ENCODE peak calls at places on chromosomes 12 and 14, in four cellular contexts. D, S, N and R are unnamed samples.

GRCh38 chr12:27272375-27273028 is 28.4 kb downstream of the STK38L start:
- DNase-seq in D (no peak), S (peak), N (no peak), R (no peak)

GRCh38 chr12:15212877-15213276 is 8.3 kb downstream of the RERG start:
- DNase-seq in S (no peak), D (no peak), N (no peak), R (no peak)

GRCh38 chr12:115451785-115452736 is 768.1 kb upstream of the TBX3 start:
- DNase-seq in N (peak), D (peak), S (no peak), R (no peak)

GRCh38 chr14:25389948-25390347 is 340.0 kb upstream of the STXBP6 start:
- DNase-seq in D (no peak), N (no peak), S (no peak), R (no peak)

GRCh38 chr12:114306646-114307045 is 99.3 kb downstream of the TBX5 start:
- DNase-seq in N (no peak), S (peak), D (no peak), R (no peak)

GRCh38 chr12:2353691-2354090 is 300.9 kb downstream of the CACNA1C start:
- DNase-seq in S (no peak), D (no peak), N (no peak), R (no peak)

GRCh38 chr14:30888480-30889243 is 14.3 kb downstream of the COCH start:
- DNase-seq in S (no peak), D (no peak), N (no peak), R (no peak)

GRCh38 chr14:101537286-101537685 is 24.0 kb upstream of the DIO3 start:
- DNase-seq in D (no peak), S (no peak), N (no peak), R (no peak)

GRCh38 chr12:51922762-51923505 is 15.6 kb downstream of the ACVRL1 start:
- DNase-seq in D (no peak), S (peak), N (peak), R (no peak)

GRCh38 chr12:21413369-21414277 is 23.8 kb upstream of the PYROXD1 start:
- DNase-seq in S (peak), N (no peak), D (no peak), R (no peak)

GRCh38 chr12:3168775-3169221 is 91.6 kb downstream of the TSPAN9 start:
- DNase-seq in S (peak), N (no peak), D (peak), R (no peak)

GRCh38 chr12:22481557-22482104 is 62.7 kb downstream of the C2CD5 start:
- DNase-seq in D (no peak), N (no peak), S (no peak), R (no peak)

GRCh38 chr14:94050231-94050880 is 24.2 kb downstream of the OTUB2 start:
- DNase-seq in S (no peak), N (no peak), D (no peak), R (no peak)

GRCh38 chr12:74602881-74603523 is 65.4 kb downstream of the ATXN7L3B start:
- DNase-seq in S (no peak), D (no peak), N (no peak), R (no peak)

GRCh38 chr14:66459603-66460002 is 26.6 kb upstream of the CCDC196 start:
- DNase-seq in S (no peak), N (no peak), D (no peak), R (no peak)

GRCh38 chr14:99035712-99036593 is 236.0 kb downstream of the BCL11B start:
- DNase-seq in N (no peak), D (no peak), S (peak), R (no peak)

GRCh38 chr14:41549282-41549681 is 57.4 kb upstream of the LRFN5 start:
- DNase-seq in N (no peak), D (no peak), S (no peak), R (no peak)

GRCh38 chr14:50001146-50001998 is 108.5 kb downstream of the ARF6 start:
- DNase-seq in N (peak), S (peak), D (peak), R (peak)

GRCh38 chr12:46477541-46477940 is 105.0 kb upstream of the SLC38A2 start:
- DNase-seq in D (no peak), N (no peak), S (no peak), R (no peak)

GRCh38 chr14:71179046-71179445 is 271.8 kb downstream of the PCNX1 start:
- DNase-seq in S (no peak), N (no peak), D (no peak), R (no peak)

GRCh38 chr12:45458238-45458637 is 242.3 kb downstream of the ANO6 start:
- DNase-seq in D (no peak), N (no peak), S (no peak), R (no peak)

GRCh38 chr14:55245657-55246268 is 25.5 kb upstream of the FBXO34 start:
- DNase-seq in S (no peak), N (peak), D (no peak), R (no peak)

GRCh38 chr12:119129827-119130434 is 48.8 kb upstream of the HSPB8 start:
- DNase-seq in D (no peak), N (no peak), S (no peak), R (no peak)

GRCh38 chr14:55019968-55020554 is 6.8 kb downstream of the WDHD1 start:
- DNase-seq in D (no peak), N (no peak), S (peak), R (no peak)

GRCh38 chr14:58731465-58732330 is 93.9 kb downstream of the DACT1 start:
- DNase-seq in N (no peak), D (no peak), S (peak), R (no peak)

GRCh38 chr12:62250671-62251608 is 9.3 kb upstream of the USP15 start:
- DNase-seq in D (peak), S (peak), N (peak), R (no peak)

GRCh38 chr12:3568695-3569094 is 77.7 kb downstream of the PRMT8 start:
- DNase-seq in S (no peak), N (no peak), D (no peak), R (no peak)

GRCh38 chr12:42484996-42485395 is 104.5 kb downstream of the PRICKLE1 start:
- DNase-seq in S (no peak), N (no peak), D (no peak), R (no peak)

GRCh38 chr12:125061229-125061628 is 4.0 kb upstream of the AACS start:
- DNase-seq in S (no peak), D (no peak), N (no peak), R (no peak)

GRCh38 chr12:94534761-94535613 is 75.3 kb upstream of the CEP83 start:
- DNase-seq in D (no peak), S (no peak), N (no peak), R (no peak)

GRCh38 chr14:22428681-22429315 is 160.2 kb downstream of the DAD1 start:
- DNase-seq in N (no peak), D (no peak), S (peak), R (no peak)

GRCh38 chr14:27929823-27930347 is 836.7 kb upstream of the FOXG1 start:
- DNase-seq in D (no peak), N (no peak), S (no peak), R (no peak)

DNA sequence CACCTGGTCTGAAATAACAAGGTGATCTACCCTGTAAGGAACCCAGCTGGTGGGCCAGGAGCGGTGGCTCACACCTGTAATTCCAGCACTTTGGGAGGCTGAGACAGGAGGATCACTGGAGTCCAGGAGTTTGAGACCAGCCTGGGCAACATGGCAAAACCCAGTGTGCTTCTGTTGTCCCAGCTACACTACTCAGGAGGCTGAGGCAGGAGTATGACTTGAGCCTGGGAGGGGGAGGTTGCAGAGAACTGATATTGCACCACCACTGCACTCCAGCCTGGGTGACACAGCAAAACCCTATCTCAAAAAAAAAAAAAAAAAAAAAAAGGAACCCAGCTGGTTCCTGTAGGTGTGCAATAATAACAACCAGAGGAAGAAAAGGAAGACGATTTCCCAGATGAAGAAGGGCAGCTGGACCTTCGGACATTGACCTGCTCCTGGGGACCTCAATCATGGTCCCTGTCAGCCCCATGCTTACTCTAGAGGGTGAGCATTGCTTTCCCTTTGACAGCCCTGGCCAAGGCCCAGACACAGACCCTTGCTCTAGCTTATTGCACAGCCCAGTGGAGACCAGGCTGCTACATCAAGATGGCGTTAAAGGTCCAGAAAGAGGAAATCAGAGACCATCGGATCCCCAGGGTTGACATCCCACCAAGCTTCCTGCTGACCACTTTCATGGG is 5.4 kb downstream of the FOS start:
- DNase-seq in D (no peak), S (peak), N (no peak), R (no peak)
- TF ChIP-seq CTCF in D (no peak), S (no peak), N (peak), R (no peak)

GRCh38 chr14:36656769-36657408 is 4.8 kb upstream of the PAX9 start:
- DNase-seq in D (no peak), N (no peak), S (no peak), R (no peak)

GRCh38 chr14:36655571-36655962 is 6.1 kb upstream of the PAX9 start:
- DNase-seq in D (no peak), S (no peak), N (no peak), R (no peak)

GRCh38 chr14:36657409-36658090 is 4.1 kb upstream of the PAX9 start:
- DNase-seq in N (no peak), S (no peak), D (no peak), R (no peak)

GRCh38 chr14:36655054-36655381 is 6.6 kb upstream of the PAX9 start:
- DNase-seq in S (no peak), N (no peak), D (no peak), R (no peak)

GRCh38 chr14:36655963-36656768 is 5.5 kb upstream of the PAX9 start:
- DNase-seq in S (no peak), N (no peak), D (no peak), R (no peak)
- H3K4me3 ChIP-seq in S (no peak), N (no peak), D (peak), R (no peak)

GRCh38 chr14:80979951-80980350 is 24.5 kb downstream of the TSHR start:
- DNase-seq in D (no peak), N (no peak), S (no peak), R (no peak)

GRCh38 chr14:80974338-80975078 is 19.1 kb downstream of the TSHR start:
- DNase-seq in N (no peak), S (peak), D (no peak), R (no peak)

GRCh38 chr14:80978403-80978802 is 23.0 kb downstream of the TSHR start:
- DNase-seq in N (no peak), S (no peak), D (no peak), R (no peak)

GRCh38 chr14:80973918-80974317 is 18.5 kb downstream of the TSHR start:
- DNase-seq in N (no peak), S (peak), D (no peak), R (no peak)

DNA sequence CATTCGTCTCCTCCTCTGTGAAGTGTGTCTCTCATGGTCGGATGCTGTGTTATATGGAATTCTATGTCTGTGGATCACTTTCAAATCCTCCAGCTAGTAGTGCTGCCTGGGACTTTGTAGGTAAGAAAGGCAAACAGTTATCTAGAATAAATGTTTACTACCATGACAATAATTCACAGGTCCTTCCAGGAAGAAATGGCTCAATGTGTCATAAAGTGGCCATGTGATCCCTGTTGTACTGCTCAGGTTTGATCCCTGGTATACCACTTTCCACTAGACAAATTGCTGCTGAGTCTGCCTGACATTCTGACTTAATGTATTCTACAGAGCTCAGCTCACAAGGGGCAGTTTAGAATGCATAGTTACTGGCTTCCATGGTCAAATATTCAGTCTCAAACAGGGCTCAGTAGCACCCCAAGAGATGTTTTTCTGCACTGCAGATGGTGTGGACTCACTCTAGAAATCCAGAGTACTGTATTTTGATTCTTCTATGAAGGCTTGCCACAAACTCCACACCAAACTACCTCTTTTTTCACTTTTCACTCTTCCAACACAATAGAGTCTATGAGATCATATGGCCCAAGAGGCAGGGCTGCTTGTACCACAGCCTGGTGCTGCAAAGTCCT is 21.8 kb downstream of the TSHR start:
- DNase-seq in N (no peak), S (no peak), D (no peak), R (no peak)
- TF ChIP-seq CTCF in N (no peak), S (no peak), D (peak), R (peak)

DNA sequence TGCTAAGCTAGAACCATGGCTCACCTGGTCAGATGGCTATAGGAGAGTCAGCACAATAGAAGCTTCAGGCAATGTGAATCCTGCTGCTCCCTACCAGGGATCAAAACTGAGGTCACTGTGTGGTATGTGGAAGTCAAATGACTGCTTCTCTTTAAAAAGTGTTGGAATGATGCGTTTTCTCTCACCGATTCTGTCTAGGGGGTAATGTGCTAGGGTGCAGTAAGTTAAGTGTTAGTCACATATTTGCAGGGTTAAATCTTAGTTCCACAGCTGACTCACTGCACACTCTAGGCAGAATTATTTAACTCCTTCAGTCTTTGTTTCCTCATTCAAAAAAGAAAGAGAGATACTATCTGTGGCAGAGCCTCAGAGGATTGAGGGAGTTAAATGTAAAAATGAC is 696.6 kb downstream of the DIO2 start:
- DNase-seq in N (no peak), S (peak), D (no peak), R (no peak)
- H3K4me3 ChIP-seq in N (no peak), S (no peak), D (no peak), R (no peak)

DNA sequence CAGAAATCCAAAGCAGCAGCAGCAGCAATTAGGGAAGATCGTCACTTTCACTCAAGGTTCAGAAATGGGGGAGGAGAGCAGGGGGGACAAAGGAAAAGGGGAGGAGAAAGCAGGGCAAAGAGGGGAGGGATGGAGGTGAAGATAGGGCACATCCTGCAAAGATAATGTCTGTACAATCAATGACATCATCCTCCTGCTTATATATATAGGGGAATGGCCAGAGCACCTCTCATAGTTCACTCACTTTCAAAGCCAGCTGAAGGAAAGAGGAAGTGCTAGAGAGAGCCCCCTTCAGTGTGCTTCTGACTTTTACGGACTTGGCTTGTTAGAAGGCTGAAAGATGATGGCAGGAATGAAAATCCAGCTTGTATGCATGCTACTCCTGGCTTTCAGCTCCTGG is at the start of gene NTS:
- DNase-seq in D (no peak), S (no peak), N (no peak), R (no peak)
- TF ChIP-seq CTCF in D (peak), S (no peak), N (no peak), R (peak)

DNA sequence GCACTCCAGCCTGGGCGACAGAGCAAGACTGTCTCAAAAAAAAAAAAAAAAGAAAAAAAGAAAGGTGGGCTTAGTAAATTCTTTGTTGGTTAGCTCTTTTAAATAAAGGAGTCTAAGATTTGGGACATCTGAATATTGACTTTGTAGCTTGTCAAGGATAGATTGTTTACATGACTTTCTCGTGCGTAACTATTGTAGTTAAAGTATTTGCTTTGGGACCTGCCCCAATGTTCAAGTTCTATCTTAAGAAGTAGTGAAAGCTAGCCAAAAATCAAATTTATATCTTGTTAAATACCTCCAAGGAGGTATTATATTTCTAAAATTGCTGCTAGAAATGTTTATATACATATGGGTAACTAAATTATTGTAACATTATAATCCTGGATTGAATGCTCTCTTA is 32.4 kb downstream of the PTPN21 start:
- DNase-seq in D (no peak), N (no peak), S (no peak), R (no peak)
- H3K4me3 ChIP-seq in D (no peak), N (no peak), S (no peak), R (no peak)

GRCh38 chr12:89040146-89040964 is 311.9 kb downstream of the DUSP6 start:
- DNase-seq in S (peak), N (peak), D (peak), R (peak)
- TF ChIP-seq CTCF in S (no peak), N (no peak), D (no peak), R (no peak)

GRCh38 chr14:36646664-36647416 is 14.8 kb upstream of the PAX9 start:
- DNase-seq in S (no peak), D (no peak), N (no peak), R (no peak)
- H3K4me3 ChIP-seq in S (no peak), D (no peak), N (no peak), R (no peak)

GRCh38 chr12:85076688-85077430 is 40.7 kb downstream of the LRRIQ1 start:
- DNase-seq in S (peak), D (no peak), N (peak), R (no peak)
- TF ChIP-seq CTCF in S (peak), D (peak), N (peak), R (peak)